ENCODE peak calls at places on chromosome 7, in six cellular contexts. One of them, this sample, is unnamed.

GRCh38 chr7:7183061-7183832 is 903 bp downstream of the C1GALT1 start:
- DNase-seq in CD4-positive, alpha-beta memory T cell: no peak
- DNase-seq in ovary: peak
- DNase-seq in mammary epithelial cell: peak
- DNase-seq in CD8-positive, alpha-beta T cell: peak
- DNase-seq in left ventricle myocardium inferior: peak
- DNase-seq in this sample: peak

GRCh38 chr7:121499526-121500123 is 103.5 kb upstream of the FAM3C start:
- DNase-seq in mammary epithelial cell: no peak
- DNase-seq in CD8-positive, alpha-beta T cell: no peak
- DNase-seq in CD4-positive, alpha-beta memory T cell: no peak
- DNase-seq in left ventricle myocardium inferior: no peak
- DNase-seq in ovary: no peak
- DNase-seq in this sample: no peak

GRCh38 chr7:152543801-152544200 is 108.0 kb upstream of the KMT2C start:
- DNase-seq in CD4-positive, alpha-beta memory T cell: no peak
- DNase-seq in CD8-positive, alpha-beta T cell: no peak
- DNase-seq in mammary epithelial cell: no peak
- DNase-seq in left ventricle myocardium inferior: no peak
- DNase-seq in ovary: no peak
- DNase-seq in this sample: no peak

GRCh38 chr7:149732111-149732561 is 41.3 kb downstream of the ZNF467 start:
- DNase-seq in CD8-positive, alpha-beta T cell: no peak
- DNase-seq in left ventricle myocardium inferior: peak
- DNase-seq in mammary epithelial cell: no peak
- DNase-seq in ovary: no peak
- DNase-seq in CD4-positive, alpha-beta memory T cell: no peak
- DNase-seq in this sample: peak

GRCh38 chr7:114790526-114790925 is 131.4 kb upstream of the MDFIC start:
- DNase-seq in CD4-positive, alpha-beta memory T cell: no peak
- DNase-seq in mammary epithelial cell: no peak
- DNase-seq in CD8-positive, alpha-beta T cell: no peak
- DNase-seq in left ventricle myocardium inferior: no peak
- DNase-seq in ovary: no peak
- DNase-seq in this sample: no peak

GRCh38 chr7:73811760-73812168 is 19.0 kb upstream of the CLDN4 start:
- DNase-seq in ovary: no peak
- DNase-seq in CD8-positive, alpha-beta T cell: peak
- DNase-seq in mammary epithelial cell: peak
- DNase-seq in CD4-positive, alpha-beta memory T cell: peak
- DNase-seq in left ventricle myocardium inferior: peak
- DNase-seq in this sample: peak

GRCh38 chr7:105648561-105649401 is 67.5 kb upstream of the EFCAB10 start:
- DNase-seq in CD8-positive, alpha-beta T cell: no peak
- DNase-seq in mammary epithelial cell: peak
- DNase-seq in ovary: no peak
- DNase-seq in left ventricle myocardium inferior: no peak
- DNase-seq in CD4-positive, alpha-beta memory T cell: no peak
- DNase-seq in this sample: no peak

GRCh38 chr7:100588438-100588837 is 2.3 kb downstream of the FBXO24 start:
- DNase-seq in ovary: no peak
- DNase-seq in mammary epithelial cell: no peak
- DNase-seq in CD4-positive, alpha-beta memory T cell: no peak
- DNase-seq in left ventricle myocardium inferior: no peak
- DNase-seq in CD8-positive, alpha-beta T cell: no peak
- DNase-seq in this sample: no peak

GRCh38 chr7:76294344-76295024 is 8.0 kb upstream of the HSPB1 start:
- DNase-seq in mammary epithelial cell: peak
- DNase-seq in left ventricle myocardium inferior: peak
- DNase-seq in CD4-positive, alpha-beta memory T cell: no peak
- DNase-seq in CD8-positive, alpha-beta T cell: no peak
- DNase-seq in ovary: peak
- DNase-seq in this sample: no peak

GRCh38 chr7:44147026-44147881 is 6.1 kb upstream of the MYL7 start:
- DNase-seq in left ventricle myocardium inferior: peak
- DNase-seq in mammary epithelial cell: no peak
- DNase-seq in CD4-positive, alpha-beta memory T cell: no peak
- DNase-seq in ovary: no peak
- DNase-seq in CD8-positive, alpha-beta T cell: no peak
- DNase-seq in this sample: no peak

GRCh38 chr7:108503112-108504026 is 22.6 kb downstream of the PNPLA8 start:
- DNase-seq in CD8-positive, alpha-beta T cell: no peak
- DNase-seq in CD4-positive, alpha-beta memory T cell: no peak
- DNase-seq in left ventricle myocardium inferior: no peak
- DNase-seq in mammary epithelial cell: no peak
- DNase-seq in ovary: no peak
- DNase-seq in this sample: no peak

GRCh38 chr7:85535974-85536729 is 349.3 kb upstream of the SEMA3D start:
- DNase-seq in ovary: no peak
- DNase-seq in left ventricle myocardium inferior: no peak
- DNase-seq in mammary epithelial cell: no peak
- DNase-seq in CD4-positive, alpha-beta memory T cell: no peak
- DNase-seq in CD8-positive, alpha-beta T cell: no peak
- DNase-seq in this sample: no peak

GRCh38 chr7:120014920-120015465 is 258.0 kb upstream of the KCND2 start:
- DNase-seq in ovary: no peak
- DNase-seq in CD8-positive, alpha-beta T cell: no peak
- DNase-seq in left ventricle myocardium inferior: no peak
- DNase-seq in mammary epithelial cell: no peak
- DNase-seq in CD4-positive, alpha-beta memory T cell: no peak
- DNase-seq in this sample: no peak

GRCh38 chr7:140005754-140006503 is 56.8 kb downstream of the PARP12 start:
- DNase-seq in CD8-positive, alpha-beta T cell: no peak
- DNase-seq in mammary epithelial cell: no peak
- DNase-seq in CD4-positive, alpha-beta memory T cell: no peak
- DNase-seq in ovary: no peak
- DNase-seq in left ventricle myocardium inferior: no peak
- DNase-seq in this sample: peak

GRCh38 chr7:43119371-43120069 is 7.1 kb downstream of the HECW1 start:
- DNase-seq in mammary epithelial cell: no peak
- DNase-seq in ovary: no peak
- DNase-seq in left ventricle myocardium inferior: no peak
- DNase-seq in CD4-positive, alpha-beta memory T cell: no peak
- DNase-seq in CD8-positive, alpha-beta T cell: no peak
- DNase-seq in this sample: no peak

GRCh38 chr7:28802450-28802849 is 155.7 kb downstream of the TRIL start:
- DNase-seq in CD8-positive, alpha-beta T cell: no peak
- DNase-seq in mammary epithelial cell: no peak
- DNase-seq in ovary: no peak
- DNase-seq in left ventricle myocardium inferior: no peak
- DNase-seq in CD4-positive, alpha-beta memory T cell: no peak
- DNase-seq in this sample: no peak

GRCh38 chr7:101273126-101273525 is 28.2 kb upstream of the FIS1 start:
- DNase-seq in mammary epithelial cell: no peak
- DNase-seq in CD4-positive, alpha-beta memory T cell: no peak
- DNase-seq in ovary: no peak
- DNase-seq in CD8-positive, alpha-beta T cell: no peak
- DNase-seq in left ventricle myocardium inferior: no peak
- DNase-seq in this sample: no peak

GRCh38 chr7:123998921-123999320 is 33.9 kb downstream of the TMEM229A start:
- DNase-seq in left ventricle myocardium inferior: no peak
- DNase-seq in CD8-positive, alpha-beta T cell: no peak
- DNase-seq in ovary: no peak
- DNase-seq in mammary epithelial cell: no peak
- DNase-seq in CD4-positive, alpha-beta memory T cell: no peak
- DNase-seq in this sample: peak

GRCh38 chr7:473870-474604 is 45.6 kb downstream of the PDGFA start:
- DNase-seq in CD8-positive, alpha-beta T cell: no peak
- DNase-seq in mammary epithelial cell: no peak
- DNase-seq in left ventricle myocardium inferior: peak
- DNase-seq in CD4-positive, alpha-beta memory T cell: no peak
- DNase-seq in ovary: no peak
- DNase-seq in this sample: no peak

GRCh38 chr7:471866-472639 is 47.6 kb downstream of the PDGFA start:
- DNase-seq in mammary epithelial cell: peak
- DNase-seq in CD4-positive, alpha-beta memory T cell: no peak
- DNase-seq in left ventricle myocardium inferior: peak
- DNase-seq in ovary: peak
- DNase-seq in CD8-positive, alpha-beta T cell: no peak
- DNase-seq in this sample: no peak

GRCh38 chr7:473211-473734 is 46.4 kb downstream of the PDGFA start:
- DNase-seq in left ventricle myocardium inferior: no peak
- DNase-seq in CD4-positive, alpha-beta memory T cell: no peak
- DNase-seq in ovary: peak
- DNase-seq in CD8-positive, alpha-beta T cell: no peak
- DNase-seq in mammary epithelial cell: no peak
- DNase-seq in this sample: no peak

GRCh38 chr7:471191-471865 is 48.3 kb downstream of the PDGFA start:
- DNase-seq in CD4-positive, alpha-beta memory T cell: no peak
- DNase-seq in left ventricle myocardium inferior: no peak
- DNase-seq in CD8-positive, alpha-beta T cell: no peak
- DNase-seq in ovary: no peak
- DNase-seq in mammary epithelial cell: no peak
- DNase-seq in this sample: no peak

DNA sequence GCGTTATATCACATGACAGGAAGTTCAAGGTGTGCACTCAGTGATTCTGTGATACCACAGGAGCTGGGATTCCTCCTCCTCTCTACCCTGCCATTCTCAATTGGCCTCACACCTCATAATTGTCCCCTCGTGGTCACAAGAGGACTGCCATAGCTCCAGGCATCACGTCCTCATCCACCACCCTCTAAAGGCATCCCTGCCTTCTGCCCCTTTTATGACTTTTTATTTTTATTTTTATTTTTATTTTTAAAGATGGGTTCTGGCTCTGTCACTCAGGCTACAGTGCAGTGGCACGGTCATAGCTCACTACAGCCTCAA is 47.0 kb downstream of the PDGFA start:
- DNase-seq in mammary epithelial cell: no peak
- DNase-seq in left ventricle myocardium inferior: no peak
- DNase-seq in CD4-positive, alpha-beta memory T cell: no peak
- DNase-seq in ovary: peak
- DNase-seq in CD8-positive, alpha-beta T cell: no peak
- DNase-seq in this sample: no peak
- H3K4me3 ChIP-seq in mammary epithelial cell: no peak
- H3K4me3 ChIP-seq in left ventricle myocardium inferior: no peak
- H3K4me3 ChIP-seq in CD4-positive, alpha-beta memory T cell: no peak
- H3K4me3 ChIP-seq in ovary: no peak
- H3K4me3 ChIP-seq in CD8-positive, alpha-beta T cell: no peak
- H3K4me3 ChIP-seq in this sample: no peak

GRCh38 chr7:116674508-116675173 is 2.6 kb downstream of the MET start:
- DNase-seq in mammary epithelial cell: peak
- DNase-seq in CD8-positive, alpha-beta T cell: no peak
- DNase-seq in CD4-positive, alpha-beta memory T cell: no peak
- DNase-seq in left ventricle myocardium inferior: no peak
- DNase-seq in ovary: no peak
- DNase-seq in this sample: no peak

GRCh38 chr7:116672596-116673503 is 854 bp downstream of the MET start:
- DNase-seq in CD4-positive, alpha-beta memory T cell: no peak
- DNase-seq in left ventricle myocardium inferior: peak
- DNase-seq in mammary epithelial cell: peak
- DNase-seq in ovary: no peak
- DNase-seq in CD8-positive, alpha-beta T cell: no peak
- DNase-seq in this sample: no peak

GRCh38 chr7:116671681-116672595 is at the start of gene MET:
- DNase-seq in CD4-positive, alpha-beta memory T cell: no peak
- DNase-seq in CD8-positive, alpha-beta T cell: no peak
- DNase-seq in ovary: peak
- DNase-seq in mammary epithelial cell: peak
- DNase-seq in left ventricle myocardium inferior: peak
- DNase-seq in this sample: peak

GRCh38 chr7:116671111-116671510 is 885 bp upstream of the MET start:
- DNase-seq in CD8-positive, alpha-beta T cell: no peak
- DNase-seq in CD4-positive, alpha-beta memory T cell: no peak
- DNase-seq in mammary epithelial cell: peak
- DNase-seq in ovary: no peak
- DNase-seq in left ventricle myocardium inferior: no peak
- DNase-seq in this sample: no peak

DNA sequence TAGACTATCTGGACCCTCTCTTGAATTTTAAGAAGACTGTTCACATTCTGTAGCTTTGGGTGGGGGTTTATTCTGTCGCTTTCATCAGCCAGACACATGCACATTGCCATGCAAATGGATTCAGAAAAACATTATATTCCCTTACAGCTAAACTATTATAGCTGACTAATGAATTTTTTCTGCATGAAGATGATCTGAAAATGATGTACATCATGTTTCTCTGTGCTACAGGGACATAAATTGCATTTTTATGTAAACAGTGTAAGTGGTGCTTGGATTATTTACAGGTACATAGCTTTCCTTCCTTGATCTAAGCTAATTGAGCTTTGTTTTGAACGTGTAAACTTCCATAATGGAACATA is 1.5 kb downstream of the MET start:
- DNase-seq in left ventricle myocardium inferior: no peak
- DNase-seq in mammary epithelial cell: no peak
- DNase-seq in ovary: no peak
- DNase-seq in CD8-positive, alpha-beta T cell: no peak
- DNase-seq in CD4-positive, alpha-beta memory T cell: no peak
- DNase-seq in this sample: no peak
- H3K4me3 ChIP-seq in left ventricle myocardium inferior: peak
- H3K4me3 ChIP-seq in mammary epithelial cell: peak
- H3K4me3 ChIP-seq in ovary: no peak
- H3K4me3 ChIP-seq in CD8-positive, alpha-beta T cell: no peak
- H3K4me3 ChIP-seq in CD4-positive, alpha-beta memory T cell: no peak
- H3K4me3 ChIP-seq in this sample: no peak

GRCh38 chr7:157077986-157078644 is 60.6 kb upstream of the UBE3C start:
- DNase-seq in CD8-positive, alpha-beta T cell: no peak
- DNase-seq in left ventricle myocardium inferior: no peak
- DNase-seq in mammary epithelial cell: no peak
- DNase-seq in CD4-positive, alpha-beta memory T cell: no peak
- DNase-seq in ovary: no peak
- DNase-seq in this sample: no peak
- H3K4me3 ChIP-seq in CD8-positive, alpha-beta T cell: no peak
- H3K4me3 ChIP-seq in left ventricle myocardium inferior: peak
- H3K4me3 ChIP-seq in mammary epithelial cell: no peak
- H3K4me3 ChIP-seq in CD4-positive, alpha-beta memory T cell: no peak
- H3K4me3 ChIP-seq in ovary: no peak
- H3K4me3 ChIP-seq in this sample: no peak

DNA sequence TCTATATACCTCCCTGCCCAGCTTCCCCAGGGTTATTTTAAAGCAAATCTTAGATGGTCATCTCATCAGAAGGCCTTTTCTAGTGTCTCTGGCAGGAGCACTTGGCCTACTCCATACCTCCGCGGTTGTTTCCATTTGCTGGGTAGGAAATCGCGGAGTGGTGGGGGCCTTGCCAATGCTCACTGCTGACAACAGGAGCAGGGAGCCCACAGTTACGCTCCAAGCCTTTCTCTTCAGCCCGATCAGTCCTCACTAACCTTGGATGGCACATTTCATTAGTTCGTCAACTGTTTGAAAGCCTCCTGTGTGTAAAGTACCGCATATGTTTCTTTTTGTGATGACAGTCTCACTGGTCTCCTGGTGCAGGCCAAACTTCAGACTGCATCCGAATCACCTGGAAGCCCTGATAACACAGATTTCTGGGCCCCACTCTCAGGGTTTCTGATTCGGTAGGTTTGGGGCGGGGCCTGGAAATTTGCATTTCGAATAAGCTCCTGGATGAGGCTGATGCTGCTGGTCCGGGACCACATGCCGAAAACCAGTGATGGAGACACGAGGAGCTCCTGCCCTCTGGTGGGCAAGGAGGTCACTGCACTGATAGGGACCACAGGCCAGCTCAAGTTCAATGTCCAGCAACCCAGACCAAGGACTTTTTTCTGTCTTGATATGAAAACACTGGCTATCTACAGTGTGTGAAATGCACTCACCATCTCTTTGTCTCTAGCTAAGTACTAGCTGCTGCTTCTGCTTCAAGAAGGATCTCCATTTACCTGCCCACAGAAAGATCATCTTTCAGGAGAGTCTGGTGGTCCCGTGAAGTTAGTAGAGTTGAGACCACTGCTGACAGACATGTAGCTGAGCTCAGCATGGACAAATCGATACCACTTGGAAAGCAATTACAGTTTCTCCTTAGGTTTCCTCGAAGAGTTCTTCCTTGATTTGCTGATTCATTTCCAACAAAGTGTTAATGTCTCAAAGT is 14.0 kb downstream of the LRGUK start:
- DNase-seq in mammary epithelial cell: peak
- DNase-seq in ovary: peak
- DNase-seq in CD4-positive, alpha-beta memory T cell: peak
- DNase-seq in CD8-positive, alpha-beta T cell: peak
- DNase-seq in left ventricle myocardium inferior: peak
- DNase-seq in this sample: peak
- H3K4me3 ChIP-seq in mammary epithelial cell: no peak
- H3K4me3 ChIP-seq in ovary: no peak
- H3K4me3 ChIP-seq in CD4-positive, alpha-beta memory T cell: no peak
- H3K4me3 ChIP-seq in CD8-positive, alpha-beta T cell: no peak
- H3K4me3 ChIP-seq in left ventricle myocardium inferior: no peak
- H3K4me3 ChIP-seq in this sample: no peak

This sample was measured in HL-60.